ENCODE peak calls at places on chromosome 2, in four cellular contexts. E is K562, M is fibroblast of lung, W is GM23248. D is an unnamed sample. For H3K9me3, the result is how much of the 10 kb centered on the place peaks cover.

GRCh38 chr2:29075894-29076700 is 1.8 kb upstream of the PCARE start:
- DNase-seq in M (peak), W (no peak), E (no peak), D (no peak)

GRCh38 chr2:124520953-124521352 is 495.9 kb downstream of the CNTNAP5 start:
- DNase-seq in E (no peak), W (no peak), M (no peak), D (no peak)

GRCh38 chr2:148130571-148130970 is 109.7 kb downstream of the MBD5 start:
- DNase-seq in E (no peak), W (peak), M (peak), D (peak)

GRCh38 chr2:223093436-223093839 is 41.4 kb downstream of the KCNE4 start:
- DNase-seq in W (peak), E (no peak), M (peak), D (no peak)

GRCh38 chr2:164754157-164755093 is 87.2 kb downstream of the COBLL1 start:
- DNase-seq in M (no peak), E (no peak), W (no peak), D (no peak)

GRCh38 chr2:229417906-229418305 is 146.8 kb upstream of the PID1 start:
- DNase-seq in M (no peak), E (no peak), W (no peak), D (no peak)

GRCh38 chr2:241639385-241639784 is 1.9 kb downstream of the ATG4B start:
- DNase-seq in M (no peak), E (no peak), W (no peak), D (no peak)

GRCh38 chr2:46651363-46652099 is 172.2 kb downstream of the TMEM247 start:
- DNase-seq in W (peak), E (no peak), M (peak), D (peak)

GRCh38 chr2:149004836-149005235 is 33.7 kb upstream of the LYPD6B start:
- DNase-seq in W (peak), E (no peak), M (peak), D (no peak)

GRCh38 chr2:151553-152328 is 105.4 kb upstream of the FAM110C start:
- DNase-seq in W (no peak), M (no peak), E (no peak), D (no peak)

GRCh38 chr2:47076586-47077441 is 78.3 kb downstream of the STPG4 start:
- DNase-seq in M (peak), E (no peak), W (peak), D (peak)

GRCh38 chr2:95149397-95149984 is 10.2 kb downstream of the ZNF514 start:
- DNase-seq in M (peak), E (no peak), W (peak), D (no peak)
- H3K9me3 ChIP-seq in M (under half), E (under half), W (under half), D (half or more)

DNA sequence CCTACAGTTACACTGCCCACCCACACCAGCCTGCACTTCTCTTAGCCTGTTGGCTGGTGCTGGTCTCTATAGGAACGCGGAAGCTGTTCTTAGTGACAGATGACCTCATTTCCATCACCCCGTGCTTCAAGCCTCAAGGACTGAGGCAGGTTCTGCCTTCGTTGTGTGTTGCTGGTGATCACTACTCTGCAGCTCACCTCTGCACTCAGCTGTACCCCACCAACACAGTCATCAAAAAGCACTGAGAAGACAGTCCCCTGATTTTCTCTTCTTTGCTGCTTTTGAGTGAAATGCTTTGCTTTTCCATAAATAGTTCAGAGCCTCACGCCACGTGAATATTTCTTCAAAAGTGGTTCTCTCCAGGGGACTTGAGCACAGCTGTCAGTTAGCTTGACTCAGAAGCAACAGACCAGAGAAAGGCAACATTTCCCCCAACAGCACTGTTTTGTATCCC is 225.7 kb upstream of the CCDC150 start:
- DNase-seq in E (no peak), W (peak), M (peak), D (no peak)
- TF ChIP-seq EZH2 in E (no peak), W (no peak), M (no peak), D (no peak)

GRCh38 chr2:4135765-4136164 is 432.4 kb downstream of the DCDC2C start:
- DNase-seq in E (no peak), M (no peak), W (no peak), D (no peak)

GRCh38 chr2:4139711-4140110 is 436.3 kb downstream of the DCDC2C start:
- DNase-seq in E (no peak), W (no peak), M (no peak), D (no peak)

GRCh38 chr2:4134881-4135565 is 431.6 kb downstream of the DCDC2C start:
- DNase-seq in M (no peak), W (no peak), E (no peak), D (no peak)

DNA sequence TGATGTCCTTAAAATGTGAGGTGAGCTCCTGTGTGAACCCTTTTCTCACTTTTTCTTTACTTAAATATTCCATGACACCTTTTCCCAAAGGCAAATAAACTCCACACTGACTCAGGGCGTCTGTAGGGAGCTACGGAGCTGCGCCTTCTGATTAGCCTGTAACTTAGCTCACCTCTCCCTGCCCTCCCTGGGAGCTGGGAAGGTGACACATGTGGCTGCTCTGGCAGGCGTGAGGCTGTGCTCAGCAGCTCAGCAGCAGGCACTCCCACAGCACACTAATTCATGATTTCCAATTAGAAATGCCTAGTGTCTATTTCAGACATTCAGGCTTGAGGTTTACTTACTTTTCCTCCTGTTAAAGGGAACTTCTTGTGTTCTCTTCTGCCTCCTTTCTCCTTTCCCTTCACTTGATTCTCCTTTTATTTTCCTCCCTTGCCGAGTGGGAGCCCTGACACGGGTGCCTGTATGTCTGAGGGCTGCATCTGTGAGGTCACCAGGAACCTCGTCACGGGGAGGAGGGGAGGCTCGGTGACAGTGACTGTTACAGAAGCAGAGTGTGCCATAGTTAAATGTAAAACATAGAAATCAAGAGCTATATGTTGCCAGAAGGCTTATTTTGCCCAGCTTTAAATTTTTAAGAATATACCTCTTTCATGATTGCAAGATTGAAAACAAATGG is 437.0 kb downstream of the DCDC2C start:
- DNase-seq in W (no peak), E (no peak), M (no peak), D (peak)
- H3K9me3 ChIP-seq in W (under half), E (under half), M (under half), D (under half)

DNA sequence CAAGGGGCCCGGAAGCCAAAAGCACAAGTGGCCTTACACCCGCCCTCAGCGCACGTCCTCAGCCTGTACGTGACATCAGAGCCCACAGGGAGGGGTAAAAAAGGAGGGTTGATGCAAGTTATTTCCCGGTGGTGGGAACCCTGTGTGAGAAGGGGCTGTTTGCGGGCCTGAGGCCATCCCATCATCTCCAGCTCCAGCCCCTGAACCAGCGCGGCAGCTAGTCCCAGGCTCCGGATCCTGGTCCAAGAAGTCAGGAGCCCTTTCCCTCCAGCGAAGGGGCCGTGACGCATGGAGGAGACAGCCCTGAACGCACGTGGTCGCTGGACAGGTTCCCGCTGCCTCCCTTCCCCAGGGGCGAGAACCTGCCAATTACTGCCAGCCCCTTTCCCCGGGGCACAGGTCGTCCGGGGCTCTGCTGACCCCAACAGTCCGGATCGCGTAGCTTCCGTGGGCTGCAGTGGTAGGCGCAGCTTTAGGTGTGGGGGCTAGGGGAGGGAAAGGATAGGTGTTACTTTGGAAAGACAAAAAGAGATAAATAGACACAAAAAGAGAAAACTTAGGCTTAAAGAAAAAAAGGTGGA is 1.3 kb upstream of the LRP2 start:
- DNase-seq in E (no peak), M (no peak), W (peak), D (peak)
- TF ChIP-seq EZH2 in E (no peak), M (peak), W (no peak), D (no peak)

DNA sequence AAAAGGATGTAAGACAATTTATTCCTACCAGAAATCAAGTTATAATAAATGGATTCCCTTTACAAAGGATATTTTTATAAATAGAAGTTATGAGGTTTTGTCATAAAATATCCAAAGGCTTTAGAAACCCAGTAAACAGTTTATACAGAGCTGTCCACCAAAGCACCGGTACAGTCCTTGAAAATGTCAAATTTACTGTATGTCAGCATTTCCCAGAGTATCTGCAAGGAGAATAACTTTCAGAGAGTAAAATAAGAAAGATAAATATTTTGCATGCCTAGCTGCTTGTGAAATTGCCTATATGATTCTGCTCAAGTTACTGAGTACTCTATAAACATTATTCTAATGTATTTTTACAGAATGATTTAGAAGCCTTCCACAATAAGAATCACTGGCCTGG is 923.3 kb upstream of the DDX18 start:
- DNase-seq in W (no peak), E (no peak), M (no peak), D (no peak)
- H3K9me3 ChIP-seq in W (under half), E (under half), M (under half), D (under half)

GRCh38 chr2:176097820-176098365 is 1.7 kb upstream of the HOXD12 start:
- DNase-seq in W (no peak), M (no peak), E (no peak), D (no peak)

GRCh38 chr2:176096986-176097819 is 2.4 kb upstream of the HOXD12 start:
- DNase-seq in W (peak), E (peak), M (peak), D (peak)

GRCh38 chr2:176099159-176099736 is 347 bp upstream of the HOXD12 start:
- DNase-seq in E (no peak), W (no peak), M (no peak), D (no peak)

GRCh38 chr2:176099737-176100546 is at the start of gene HOXD12:
- DNase-seq in W (no peak), M (no peak), E (no peak), D (no peak)

GRCh38 chr2:176098366-176099158 is 1.0 kb upstream of the HOXD12 start:
- DNase-seq in W (peak), M (no peak), E (no peak), D (no peak)
- TF ChIP-seq EZH2 in W (no peak), M (peak), E (no peak), D (peak)

GRCh38 chr2:100367163-100367562 is 44.9 kb upstream of the LONRF2 start:
- DNase-seq in M (no peak), W (no peak), E (no peak), D (no peak)
- H3K9me3 ChIP-seq in M (under half), W (under half), E (under half), D (under half)

D was measured in hepatocyte.